ENCODE peak calls at places on chromosomes 12 and 14, in seven cellular contexts. A is colonic mucosa, B is uterus, L is Peyer's patch, F is mammary epithelial cell, M is foreskin fibroblast, W is neural progenitor cell. J is an unnamed sample.

GRCh38 chr12:73726881-73727280 is 810.8 kb upstream of the ATXN7L3B start:
- DNase-seq in A (no peak), B (no peak), L (no peak), F (peak; percentile 53), M (no peak), W (no peak), J (no peak)

GRCh38 chr12:104411826-104412626 is 44.7 kb upstream of the CHST11 start:
- DNase-seq in A (no peak), B (no peak), L (no peak), F (no peak), M (no peak), W (no peak), J (no peak)

GRCh38 chr12:27779837-27780611 is at the start of the genes KLHL42 and MANSC4:
- DNase-seq in A (peak; percentile 64), B (peak; percentile 79), L (peak; percentile 83), F (peak; percentile 72), M (peak; percentile 67), W (peak; percentile 87), J (peak; percentile 87)

GRCh38 chr14:91968280-91968679 is 20.8 kb upstream of the FBLN5 start:
- DNase-seq in A (no peak), B (no peak), L (no peak), F (no peak), M (no peak), W (no peak), J (no peak)

GRCh38 chr12:2925322-2925995 is 33.7 kb upstream of the TEAD4 start:
- DNase-seq in A (no peak), B (no peak), L (peak; percentile 21), F (peak; percentile 55), M (peak; percentile 19), W (no peak), J (no peak)

GRCh38 chr14:104320611-104321086 is 182.3 kb downstream of the KIF26A start:
- DNase-seq in A (no peak), B (no peak), L (peak; percentile 34), F (no peak), M (no peak), W (no peak), J (no peak)

GRCh38 chr14:94690896-94691657 is 78.8 kb downstream of the GSC start:
- DNase-seq in A (no peak), B (no peak), L (no peak), F (no peak), M (no peak), W (no peak), J (no peak)

GRCh38 chr12:47744005-47744651 is 14.6 kb downstream of the RAPGEF3 start:
- DNase-seq in A (peak; percentile 80), B (no peak), L (peak; percentile 93), F (peak; percentile 73), M (no peak), W (peak; percentile 42), J (no peak)

GRCh38 chr12:2064078-2064507 is 11.3 kb downstream of the CACNA1C start:
- DNase-seq in A (no peak), B (no peak), L (no peak), F (peak; percentile 69), M (no peak), W (no peak), J (no peak)

GRCh38 chr14:91415794-91416743 is 1.6 kb downstream of the CCDC88C start:
- DNase-seq in A (peak; percentile 54), B (no peak), L (peak; percentile 90), F (no peak), M (no peak), W (no peak), J (no peak)

GRCh38 chr12:93402333-93403311 is 24.9 kb downstream of the NUDT4 start:
- DNase-seq in A (no peak), B (no peak), L (no peak), F (no peak), M (no peak), W (no peak), J (no peak)

GRCh38 chr12:108305520-108305919 is 33.6 kb downstream of the CMKLR1 start:
- DNase-seq in A (peak; percentile 45), B (peak; percentile 96), L (peak; percentile 69), F (peak; percentile 73), M (peak; percentile 78), W (no peak), J (no peak)

GRCh38 chr12:66168410-66168809 is 1.4 kb downstream of the TMBIM4 start:
- DNase-seq in A (no peak), B (no peak), L (no peak), F (no peak), M (no peak), W (no peak), J (no peak)

GRCh38 chr14:33835677-33836076 is 115.2 kb downstream of the EGLN3 start:
- DNase-seq in A (no peak), B (no peak), L (no peak), F (no peak), M (no peak), W (no peak), J (no peak)

DNA sequence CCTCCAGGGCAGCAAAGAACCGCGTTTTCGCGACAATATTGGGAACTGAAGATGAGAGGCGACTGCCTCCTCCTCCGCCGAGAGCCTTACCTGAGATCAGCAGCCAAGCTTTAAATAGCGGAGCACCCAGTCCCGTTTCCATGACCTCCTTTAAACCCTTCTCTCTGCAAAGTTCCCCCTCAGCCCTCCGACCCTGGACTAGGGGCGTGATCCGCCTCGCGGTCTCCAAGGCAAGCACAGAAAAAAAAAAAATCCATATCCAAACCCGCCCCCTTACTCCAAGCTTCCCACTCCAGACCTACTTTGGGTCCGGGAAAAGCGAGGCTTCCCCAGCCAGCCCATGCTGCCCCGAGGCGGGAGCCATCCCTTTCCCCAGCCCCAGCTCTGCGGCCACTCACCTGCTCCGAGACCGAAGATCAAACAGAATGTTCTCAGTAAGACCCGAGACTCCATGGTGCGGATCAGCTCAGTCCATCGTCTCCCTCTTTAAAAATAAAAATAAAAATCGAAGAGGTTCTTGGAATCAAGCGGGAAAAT is 630 bp downstream of the NELL2 start:
- DNase-seq in A (no peak), B (no peak), L (no peak), F (no peak), M (no peak), W (peak; percentile 62), J (peak; percentile 15)
- H3K4me3 ChIP-seq in A (peak overlapping the region; percentile 46), B (peak overlapping the region; percentile 34), L (peak overlapping the region; percentile 61), F (peak overlapping the region; percentile 46), M (peak overlapping the region; percentile 43), W (peak overlapping the region; percentile 88), J (peak overlapping the region; percentile 54)

DNA sequence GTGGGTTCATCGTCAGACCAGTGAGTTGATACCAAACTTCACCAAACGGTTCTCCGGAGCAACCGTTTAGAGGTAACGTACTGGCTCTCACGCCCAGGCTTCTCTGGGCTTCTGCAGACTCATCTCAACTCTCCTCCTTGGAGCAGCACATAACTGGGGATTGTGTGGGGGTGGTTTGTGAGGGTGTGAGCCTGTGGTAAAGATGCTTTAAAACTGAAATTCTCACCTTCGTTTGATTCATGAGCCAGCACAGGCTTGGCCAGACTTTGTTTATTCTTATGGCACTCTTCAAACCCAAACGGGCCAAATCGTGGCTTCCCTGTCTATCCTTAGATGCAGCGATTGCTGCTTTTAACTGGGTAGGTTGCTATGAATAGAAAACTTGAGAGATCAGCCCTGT is 121.3 kb downstream of the SAMD4A start:
- DNase-seq in A (no peak), B (no peak), L (no peak), F (no peak), M (no peak), W (no peak), J (no peak)
- H3K4me3 ChIP-seq in A (no peak overlapping the region), B (no peak overlapping the region), L (no peak overlapping the region), F (no peak overlapping the region), M (no peak overlapping the region), W (no peak overlapping the region), J (no peak overlapping the region)

DNA sequence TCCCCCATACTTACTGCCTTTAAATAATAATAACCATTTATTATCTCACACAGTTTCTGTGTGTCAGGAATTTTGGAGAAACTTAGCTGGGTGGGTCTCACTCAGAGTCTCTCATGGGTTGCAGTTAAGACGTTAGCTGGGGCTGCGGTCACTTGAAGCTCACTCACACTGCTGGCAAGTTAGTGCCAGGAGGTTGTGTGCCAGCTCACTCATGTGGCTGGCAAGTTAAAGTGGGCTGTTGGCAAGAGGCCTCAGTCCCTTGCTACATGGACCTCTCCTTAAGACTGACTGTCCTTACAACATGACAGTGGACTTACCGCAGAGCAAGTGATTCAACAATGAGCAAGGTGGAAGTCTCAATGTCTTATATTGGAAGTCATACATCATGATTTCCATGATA is 61.3 kb upstream of the AVPR1A start:
- DNase-seq in A (no peak), B (no peak), L (no peak), F (no peak), M (no peak), W (no peak), J (no peak)
- H3K4me3 ChIP-seq in A (no peak overlapping the region), B (no peak overlapping the region), L (no peak overlapping the region), F (no peak overlapping the region), M (no peak overlapping the region), W (no peak overlapping the region), J (no peak overlapping the region)

GRCh38 chr12:53552346-53553327 is 45.4 kb upstream of the NPFF start:
- DNase-seq in A (no peak), B (no peak), L (peak; percentile 18), F (no peak), M (no peak), W (peak; percentile 48), J (no peak)
- H3K4me3 ChIP-seq in A (no peak overlapping the region), B (no peak overlapping the region), L (no peak overlapping the region), F (no peak overlapping the region), M (no peak overlapping the region), W (no peak overlapping the region), J (no peak overlapping the region)

GRCh38 chr12:77435446-77436091 is 370.2 kb upstream of the E2F7 start:
- DNase-seq in A (no peak), B (no peak), L (no peak), F (no peak), M (no peak), W (no peak), J (no peak)
- H3K4me3 ChIP-seq in A (no peak overlapping the region), B (no peak overlapping the region), L (no peak overlapping the region), F (no peak overlapping the region), M (no peak overlapping the region), W (no peak overlapping the region), J (no peak overlapping the region)

GRCh38 chr12:6851921-6852650 is at the start of gene USP5:
- DNase-seq in A (peak; percentile 98), B (peak; percentile 98), L (peak; percentile 100), F (peak; percentile 100), M (peak; percentile 100), W (peak; percentile 100), J (peak; percentile 100)

GRCh38 chr12:6850796-6851152 is 312 bp downstream of the CDCA3 start:
- DNase-seq in A (no peak), B (no peak), L (peak; percentile 89), F (no peak), M (no peak), W (no peak), J (no peak)

GRCh38 chr12:6849427-6849826 is 1.7 kb downstream of the CDCA3 start:
- DNase-seq in A (no peak), B (no peak), L (no peak), F (no peak), M (no peak), W (no peak), J (no peak)

GRCh38 chr12:6851153-6851920 is at the start of gene CDCA3:
- DNase-seq in A (peak; percentile 98), B (peak; percentile 92), L (peak; percentile 98), F (peak; percentile 98), M (peak; percentile 98), W (peak; percentile 99), J (peak; percentile 100)

GRCh38 chr12:6849976-6850560 is 1.0 kb downstream of the CDCA3 start:
- DNase-seq in A (no peak), B (no peak), L (no peak), F (no peak), M (no peak), W (no peak), J (no peak)
- H3K4me3 ChIP-seq in A (no peak overlapping the region), B (no peak overlapping the region), L (peak overlapping the region; percentile 71), F (peak overlapping the region; percentile 49), M (peak overlapping the region; percentile 71), W (peak overlapping the region; percentile 73), J (peak overlapping the region; percentile 90)

GRCh38 chr14:61387076-61387475 is 65.7 kb downstream of the PRKCH start:
- DNase-seq in A (no peak), B (no peak), L (no peak), F (no peak), M (no peak), W (no peak), J (no peak)
- H3K4me3 ChIP-seq in A (no peak overlapping the region), B (no peak overlapping the region), L (no peak overlapping the region), F (no peak overlapping the region), M (no peak overlapping the region), W (no peak overlapping the region), J (no peak overlapping the region)